ENCODE peak calls at places on chromosomes 16 and 17, in ten cellular contexts. One of them, this sample, is unnamed.

GRCh38 chr17:44981221-44981968 is 13.3 kb upstream of the C1QL1 start:
- DNase-seq in GM23338: no peak
- DNase-seq in naive thymus-derived CD4-positive, alpha-beta T cell: no peak
- DNase-seq in psoas muscle: no peak
- DNase-seq in ovary: no peak
- DNase-seq in IMR-90: peak; percentile 94
- DNase-seq in thoracic aorta: no peak
- DNase-seq in body of pancreas: peak; percentile 47
- DNase-seq in left ventricle myocardium inferior: no peak
- DNase-seq in pancreas: no peak
- DNase-seq in this sample: no peak

GRCh38 chr16:60259956-60260355 is 1525.8 kb upstream of the GOT2 start:
- DNase-seq in GM23338: no peak
- DNase-seq in naive thymus-derived CD4-positive, alpha-beta T cell: no peak
- DNase-seq in psoas muscle: no peak
- DNase-seq in ovary: no peak
- DNase-seq in IMR-90: no peak
- DNase-seq in thoracic aorta: no peak
- DNase-seq in body of pancreas: no peak
- DNase-seq in left ventricle myocardium inferior: no peak
- DNase-seq in pancreas: no peak
- DNase-seq in this sample: no peak

GRCh38 chr17:44095647-44096496 is 25.3 kb downstream of the G6PC3 start:
- DNase-seq in GM23338: peak; percentile 96
- DNase-seq in naive thymus-derived CD4-positive, alpha-beta T cell: no peak
- DNase-seq in psoas muscle: peak; percentile 82
- DNase-seq in ovary: peak; percentile 79
- DNase-seq in IMR-90: peak; percentile 93
- DNase-seq in thoracic aorta: no peak
- DNase-seq in body of pancreas: peak; percentile 52
- DNase-seq in left ventricle myocardium inferior: peak; percentile 71
- DNase-seq in pancreas: no peak
- DNase-seq in this sample: peak; percentile 78

GRCh38 chr16:57533618-57534336 is 2.6 kb downstream of the CCDC102A start:
- DNase-seq in GM23338: no peak
- DNase-seq in naive thymus-derived CD4-positive, alpha-beta T cell: no peak
- DNase-seq in psoas muscle: no peak
- DNase-seq in ovary: peak; percentile 60
- DNase-seq in IMR-90: no peak
- DNase-seq in thoracic aorta: no peak
- DNase-seq in body of pancreas: peak; percentile 26
- DNase-seq in left ventricle myocardium inferior: no peak
- DNase-seq in pancreas: peak; percentile 32
- DNase-seq in this sample: peak; percentile 16

GRCh38 chr16:19179890-19180490 is 11.9 kb downstream of the SYT17 start:
- DNase-seq in GM23338: peak; percentile 82
- DNase-seq in naive thymus-derived CD4-positive, alpha-beta T cell: peak; percentile 21
- DNase-seq in psoas muscle: peak; percentile 82
- DNase-seq in ovary: no peak
- DNase-seq in IMR-90: peak; percentile 33
- DNase-seq in thoracic aorta: no peak
- DNase-seq in body of pancreas: peak; percentile 70
- DNase-seq in left ventricle myocardium inferior: peak; percentile 64
- DNase-seq in pancreas: peak; percentile 62
- DNase-seq in this sample: peak; percentile 76

GRCh38 chr16:58036943-58037342 is 11.4 kb downstream of the MMP15 start:
- DNase-seq in GM23338: no peak
- DNase-seq in naive thymus-derived CD4-positive, alpha-beta T cell: no peak
- DNase-seq in psoas muscle: no peak
- DNase-seq in ovary: no peak
- DNase-seq in IMR-90: no peak
- DNase-seq in thoracic aorta: no peak
- DNase-seq in body of pancreas: no peak
- DNase-seq in left ventricle myocardium inferior: no peak
- DNase-seq in pancreas: no peak
- DNase-seq in this sample: no peak

GRCh38 chr17:81959362-81960129 is 1.4 kb downstream of the NOTUM start:
- DNase-seq in GM23338: peak; percentile 80
- DNase-seq in naive thymus-derived CD4-positive, alpha-beta T cell: peak; percentile 92
- DNase-seq in psoas muscle: peak; percentile 88
- DNase-seq in ovary: peak; percentile 80
- DNase-seq in IMR-90: peak; percentile 24
- DNase-seq in thoracic aorta: no peak
- DNase-seq in body of pancreas: peak; percentile 63
- DNase-seq in left ventricle myocardium inferior: peak; percentile 75
- DNase-seq in pancreas: peak; percentile 75
- DNase-seq in this sample: peak; percentile 63

GRCh38 chr17:77042688-77043330 is 98.0 kb upstream of the SEC14L1 start:
- DNase-seq in GM23338: no peak
- DNase-seq in naive thymus-derived CD4-positive, alpha-beta T cell: no peak
- DNase-seq in psoas muscle: no peak
- DNase-seq in ovary: no peak
- DNase-seq in IMR-90: no peak
- DNase-seq in thoracic aorta: no peak
- DNase-seq in body of pancreas: no peak
- DNase-seq in left ventricle myocardium inferior: no peak
- DNase-seq in pancreas: no peak
- DNase-seq in this sample: no peak

GRCh38 chr17:80474933-80475915 is 1.2 kb downstream of the NPTX1 start:
- DNase-seq in GM23338: no peak
- DNase-seq in naive thymus-derived CD4-positive, alpha-beta T cell: no peak
- DNase-seq in psoas muscle: no peak
- DNase-seq in ovary: no peak
- DNase-seq in IMR-90: no peak
- DNase-seq in thoracic aorta: no peak
- DNase-seq in body of pancreas: no peak
- DNase-seq in left ventricle myocardium inferior: no peak
- DNase-seq in pancreas: no peak
- DNase-seq in this sample: no peak

GRCh38 chr17:80477647-80478478 is 1.5 kb upstream of the NPTX1 start:
- DNase-seq in GM23338: peak; percentile 82
- DNase-seq in naive thymus-derived CD4-positive, alpha-beta T cell: no peak
- DNase-seq in psoas muscle: peak; percentile 81
- DNase-seq in ovary: peak; percentile 77
- DNase-seq in IMR-90: peak; percentile 59
- DNase-seq in thoracic aorta: no peak
- DNase-seq in body of pancreas: no peak
- DNase-seq in left ventricle myocardium inferior: no peak
- DNase-seq in pancreas: no peak
- DNase-seq in this sample: peak; percentile 66

GRCh38 chr17:80474231-80474932 is 2.0 kb downstream of the NPTX1 start:
- DNase-seq in GM23338: no peak
- DNase-seq in naive thymus-derived CD4-positive, alpha-beta T cell: no peak
- DNase-seq in psoas muscle: no peak
- DNase-seq in ovary: no peak
- DNase-seq in IMR-90: peak; percentile 53
- DNase-seq in thoracic aorta: no peak
- DNase-seq in body of pancreas: no peak
- DNase-seq in left ventricle myocardium inferior: no peak
- DNase-seq in pancreas: no peak
- DNase-seq in this sample: no peak

GRCh38 chr17:80476877-80477646 is 655 bp upstream of the NPTX1 start:
- DNase-seq in GM23338: no peak
- DNase-seq in naive thymus-derived CD4-positive, alpha-beta T cell: peak; percentile 26
- DNase-seq in psoas muscle: no peak
- DNase-seq in ovary: no peak
- DNase-seq in IMR-90: no peak
- DNase-seq in thoracic aorta: no peak
- DNase-seq in body of pancreas: no peak
- DNase-seq in left ventricle myocardium inferior: no peak
- DNase-seq in pancreas: no peak
- DNase-seq in this sample: no peak

GRCh38 chr17:80475949-80476876 is at the start of gene NPTX1:
- DNase-seq in GM23338: peak; percentile 49
- DNase-seq in naive thymus-derived CD4-positive, alpha-beta T cell: no peak
- DNase-seq in psoas muscle: no peak
- DNase-seq in ovary: no peak
- DNase-seq in IMR-90: no peak
- DNase-seq in thoracic aorta: no peak
- DNase-seq in body of pancreas: no peak
- DNase-seq in left ventricle myocardium inferior: no peak
- DNase-seq in pancreas: no peak
- DNase-seq in this sample: no peak
- H3K27me3 ChIP-seq in GM23338: peaks cover 99% of the 10 kb centered on the region
- H3K27me3 ChIP-seq in naive thymus-derived CD4-positive, alpha-beta T cell: no peaks in the 10 kb centered on the region
- H3K27me3 ChIP-seq in psoas muscle: peaks cover 38% of the 10 kb centered on the region
- H3K27me3 ChIP-seq in ovary: peaks cover 21% of the 10 kb centered on the region
- H3K27me3 ChIP-seq in IMR-90: peaks cover 47% of the 10 kb centered on the region
- H3K27me3 ChIP-seq in thoracic aorta: peaks cover 45% of the 10 kb centered on the region
- H3K27me3 ChIP-seq in body of pancreas: no peaks in the 10 kb centered on the region
- H3K27me3 ChIP-seq in left ventricle myocardium inferior: peaks cover 100% of the 10 kb centered on the region
- H3K27me3 ChIP-seq in pancreas: peaks cover 43% of the 10 kb centered on the region
- H3K27me3 ChIP-seq in this sample: no peaks in the 10 kb centered on the region

DNA sequence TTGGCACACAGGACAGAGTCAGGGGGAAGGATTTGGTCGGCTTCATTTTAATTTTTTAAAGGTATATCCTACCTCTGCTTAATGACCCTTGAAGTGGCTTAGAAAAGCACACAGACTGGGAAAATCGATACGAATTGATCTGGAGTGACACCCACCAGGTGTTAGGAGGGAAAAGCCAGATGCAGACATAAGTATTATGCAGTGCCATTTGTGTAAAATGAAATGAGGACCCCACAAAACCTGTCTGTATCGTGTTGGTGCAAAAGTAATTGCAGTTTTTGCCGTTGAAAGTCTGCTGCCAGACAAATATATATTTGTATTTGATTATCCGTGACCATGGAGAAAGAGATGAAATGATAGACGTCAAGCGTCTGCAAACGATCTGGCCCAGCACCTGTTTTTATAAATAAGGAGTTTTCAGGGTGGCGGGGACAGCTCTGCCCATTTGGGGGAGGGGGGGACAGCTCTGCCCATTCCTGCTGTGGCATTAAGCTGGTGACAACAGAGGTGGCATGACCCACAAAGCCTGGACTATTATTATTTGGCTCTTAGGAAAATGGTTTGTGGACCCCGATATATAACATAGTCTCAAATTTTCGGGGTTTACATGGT is 143.6 kb upstream of the PLCG2 start:
- DNase-seq in GM23338: no peak
- DNase-seq in naive thymus-derived CD4-positive, alpha-beta T cell: no peak
- DNase-seq in psoas muscle: no peak
- DNase-seq in ovary: no peak
- DNase-seq in IMR-90: no peak
- DNase-seq in thoracic aorta: no peak
- DNase-seq in body of pancreas: no peak
- DNase-seq in left ventricle myocardium inferior: no peak
- DNase-seq in pancreas: no peak
- DNase-seq in this sample: no peak
- H3K4me1 ChIP-seq in GM23338: peaks cover 29% of the 10 kb centered on the region
- H3K4me1 ChIP-seq in naive thymus-derived CD4-positive, alpha-beta T cell: peaks cover 20% of the 10 kb centered on the region
- H3K4me1 ChIP-seq in psoas muscle: no peaks in the 10 kb centered on the region
- H3K4me1 ChIP-seq in ovary: peaks cover 8% of the 10 kb centered on the region
- H3K4me1 ChIP-seq in IMR-90: peaks cover 23% of the 10 kb centered on the region
- H3K4me1 ChIP-seq in thoracic aorta: no peaks in the 10 kb centered on the region
- H3K4me1 ChIP-seq in body of pancreas: peaks cover 15% of the 10 kb centered on the region
- H3K4me1 ChIP-seq in left ventricle myocardium inferior: peaks cover 22% of the 10 kb centered on the region
- H3K4me1 ChIP-seq in pancreas: peaks cover 6% of the 10 kb centered on the region
- H3K4me1 ChIP-seq in this sample: peaks cover 11% of the 10 kb centered on the region

DNA sequence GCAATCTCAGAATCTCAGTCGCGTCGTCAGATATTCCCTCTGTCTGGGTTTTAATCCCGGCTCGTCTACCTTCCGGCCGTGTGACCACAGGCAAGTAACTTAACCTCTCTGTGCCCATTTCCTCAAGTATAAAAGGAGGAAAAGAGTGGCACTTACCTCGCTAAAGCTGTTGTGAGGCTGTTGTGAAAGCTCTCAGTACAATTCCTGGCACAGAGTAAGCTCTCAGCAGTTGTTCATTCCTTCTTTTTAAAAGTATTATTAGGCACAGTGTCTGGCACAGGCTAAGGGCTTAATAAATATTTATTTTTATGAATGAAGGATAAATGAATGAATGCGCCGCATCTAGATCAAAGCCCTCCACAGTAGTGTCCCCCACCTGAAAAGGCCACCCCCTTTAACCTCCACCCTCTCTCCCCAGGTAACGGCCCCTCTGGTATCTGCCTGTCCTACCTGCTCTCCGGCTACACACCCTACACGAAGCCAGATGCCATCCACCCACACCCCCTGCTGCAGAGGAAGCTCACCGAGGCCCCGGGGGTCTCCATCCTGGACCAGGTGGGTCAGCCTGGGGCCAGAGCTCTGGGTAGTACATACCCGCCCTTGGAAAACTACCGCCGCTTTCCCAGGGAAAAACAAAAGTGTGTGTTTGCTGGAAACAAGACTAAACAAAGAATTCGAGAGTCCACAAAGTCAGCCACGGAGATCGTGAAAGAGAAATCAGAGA is 6.0 kb downstream of the OSGIN1 start:
- DNase-seq in GM23338: no peak
- DNase-seq in naive thymus-derived CD4-positive, alpha-beta T cell: no peak
- DNase-seq in psoas muscle: no peak
- DNase-seq in ovary: no peak
- DNase-seq in IMR-90: no peak
- DNase-seq in thoracic aorta: no peak
- DNase-seq in body of pancreas: no peak
- DNase-seq in left ventricle myocardium inferior: no peak
- DNase-seq in pancreas: no peak
- DNase-seq in this sample: no peak
- H3K27ac ChIP-seq in GM23338: no peak overlapping the region
- H3K27ac ChIP-seq in naive thymus-derived CD4-positive, alpha-beta T cell: no peak overlapping the region
- H3K27ac ChIP-seq in psoas muscle: peak overlapping the region; percentile 54
- H3K27ac ChIP-seq in ovary: no peak overlapping the region
- H3K27ac ChIP-seq in IMR-90: no peak overlapping the region
- H3K27ac ChIP-seq in thoracic aorta: no peak overlapping the region
- H3K27ac ChIP-seq in body of pancreas: no peak overlapping the region
- H3K27ac ChIP-seq in left ventricle myocardium inferior: peak overlapping the region; percentile 80
- H3K27ac ChIP-seq in pancreas: no peak overlapping the region
- H3K27ac ChIP-seq in this sample: no peak overlapping the region

GRCh38 chr17:67245694-67246397 is 850 bp upstream of the HELZ start:
- DNase-seq in GM23338: peak; percentile 94
- DNase-seq in naive thymus-derived CD4-positive, alpha-beta T cell: peak; percentile 30
- DNase-seq in psoas muscle: peak; percentile 56
- DNase-seq in ovary: peak; percentile 59
- DNase-seq in IMR-90: no peak
- DNase-seq in thoracic aorta: no peak
- DNase-seq in body of pancreas: peak; percentile 33
- DNase-seq in left ventricle myocardium inferior: peak; percentile 24
- DNase-seq in pancreas: peak; percentile 39
- DNase-seq in this sample: peak; percentile 26

GRCh38 chr17:67245073-67245693 is at the start of gene HELZ:
- DNase-seq in GM23338: peak; percentile 93
- DNase-seq in naive thymus-derived CD4-positive, alpha-beta T cell: peak; percentile 45
- DNase-seq in psoas muscle: peak; percentile 83
- DNase-seq in ovary: peak; percentile 81
- DNase-seq in IMR-90: peak; percentile 83
- DNase-seq in thoracic aorta: no peak
- DNase-seq in body of pancreas: peak; percentile 81
- DNase-seq in left ventricle myocardium inferior: peak; percentile 74
- DNase-seq in pancreas: peak; percentile 74
- DNase-seq in this sample: peak; percentile 88

GRCh38 chr17:67241719-67242341 is 3.2 kb downstream of the HELZ start:
- DNase-seq in GM23338: no peak
- DNase-seq in naive thymus-derived CD4-positive, alpha-beta T cell: no peak
- DNase-seq in psoas muscle: no peak
- DNase-seq in ovary: no peak
- DNase-seq in IMR-90: no peak
- DNase-seq in thoracic aorta: no peak
- DNase-seq in body of pancreas: no peak
- DNase-seq in left ventricle myocardium inferior: no peak
- DNase-seq in pancreas: no peak
- DNase-seq in this sample: no peak

GRCh38 chr17:67244621-67245072 is 349 bp downstream of the HELZ start:
- DNase-seq in GM23338: peak; percentile 56
- DNase-seq in naive thymus-derived CD4-positive, alpha-beta T cell: no peak
- DNase-seq in psoas muscle: peak; percentile 57
- DNase-seq in ovary: peak; percentile 59
- DNase-seq in IMR-90: no peak
- DNase-seq in thoracic aorta: no peak
- DNase-seq in body of pancreas: no peak
- DNase-seq in left ventricle myocardium inferior: peak; percentile 18
- DNase-seq in pancreas: peak; percentile 25
- DNase-seq in this sample: peak; percentile 49

GRCh38 chr17:67243284-67243683 is 1.7 kb downstream of the HELZ start:
- DNase-seq in GM23338: no peak
- DNase-seq in naive thymus-derived CD4-positive, alpha-beta T cell: no peak
- DNase-seq in psoas muscle: no peak
- DNase-seq in ovary: no peak
- DNase-seq in IMR-90: no peak
- DNase-seq in thoracic aorta: no peak
- DNase-seq in body of pancreas: no peak
- DNase-seq in left ventricle myocardium inferior: no peak
- DNase-seq in pancreas: no peak
- DNase-seq in this sample: no peak
- H3K27me3 ChIP-seq in GM23338: no peaks in the 10 kb centered on the region
- H3K27me3 ChIP-seq in naive thymus-derived CD4-positive, alpha-beta T cell: no peaks in the 10 kb centered on the region
- H3K27me3 ChIP-seq in psoas muscle: no peaks in the 10 kb centered on the region
- H3K27me3 ChIP-seq in ovary: no peaks in the 10 kb centered on the region
- H3K27me3 ChIP-seq in IMR-90: no peaks in the 10 kb centered on the region
- H3K27me3 ChIP-seq in thoracic aorta: no peaks in the 10 kb centered on the region
- H3K27me3 ChIP-seq in body of pancreas: no peaks in the 10 kb centered on the region
- H3K27me3 ChIP-seq in left ventricle myocardium inferior: no peaks in the 10 kb centered on the region
- H3K27me3 ChIP-seq in pancreas: no peaks in the 10 kb centered on the region
- H3K27me3 ChIP-seq in this sample: no peaks in the 10 kb centered on the region

This sample was measured in testis.